ENCODE peak calls at places on chromosomes 5 and 9, in ten cellular contexts. A is breast epithelium, U is right lobe of liver, N is tibial nerve, H is spleen, L is colonic mucosa, D is IMR-90, K is ovary, J is left lung, T is psoas muscle. F is an unnamed sample. For H3K27me3, the result is how much of the 10 kb centered on the place peaks cover.

GRCh38 chr5:8686707-8687106 is 817.8 kb downstream of the MTRR start:
- DNase-seq in A (no peak), J (no peak), L (no peak), H (no peak), U (no peak), D (peak), T (no peak), K (no peak), N (no peak), F (no peak)

GRCh38 chr5:139017624-139018023 is 142.5 kb upstream of the LRRTM2 start:
- DNase-seq in H (no peak), J (no peak), N (no peak), A (no peak), K (no peak), U (no peak), D (no peak), T (no peak), L (no peak), F (no peak)

GRCh38 chr5:157820593-157821252 is 38.2 kb downstream of the CLINT1 start:
- DNase-seq in N (no peak), T (no peak), K (no peak), A (no peak), U (no peak), D (peak), J (no peak), H (no peak), L (peak), F (no peak)

GRCh38 chr5:39340486-39340885 is 23.8 kb downstream of the C9 start:
- DNase-seq in T (no peak), L (no peak), J (no peak), H (no peak), D (no peak), N (no peak), U (no peak), K (no peak), A (no peak), F (no peak)

GRCh38 chr9:96139592-96140251 is 162.3 kb downstream of the HSD17B3 start:
- DNase-seq in T (no peak), D (peak), L (peak), H (no peak), K (peak), N (peak), J (no peak), A (no peak), U (no peak), F (peak)

GRCh38 chr5:3161672-3162071 is 410.2 kb upstream of the IRX2 start:
- DNase-seq in H (no peak), A (no peak), K (no peak), L (no peak), U (no peak), D (no peak), J (no peak), T (no peak), N (no peak), F (no peak)

GRCh38 chr5:164934561-164934960 is 1429.1 kb downstream of the MAT2B start:
- DNase-seq in A (no peak), H (no peak), D (no peak), K (no peak), L (no peak), T (no peak), J (no peak), U (no peak), N (no peak), F (no peak)

GRCh38 chr5:169694221-169694620 is 57.1 kb downstream of the DOCK2 start:
- DNase-seq in T (no peak), D (peak), U (no peak), A (no peak), H (no peak), N (no peak), J (no peak), K (no peak), L (no peak), F (no peak)

GRCh38 chr9:23563497-23563896 is 262.5 kb downstream of the ELAVL2 start:
- DNase-seq in J (no peak), N (no peak), D (no peak), U (no peak), L (no peak), K (no peak), H (no peak), T (no peak), A (no peak), F (no peak)

GRCh38 chr5:125348221-125348692 is 601.8 kb upstream of the ZNF608 start:
- DNase-seq in U (no peak), K (no peak), D (no peak), N (peak), L (no peak), H (no peak), J (no peak), T (peak), A (no peak), F (peak)

GRCh38 chr5:21219966-21220365 is 1232.0 kb upstream of the CDH18 start:
- DNase-seq in U (no peak), T (no peak), H (no peak), D (no peak), K (no peak), A (no peak), J (no peak), N (no peak), L (no peak), F (no peak)

GRCh38 chr5:147373328-147373727 is 136.5 kb downstream of the DPYSL3 start:
- DNase-seq in N (no peak), L (no peak), J (no peak), H (no peak), U (no peak), D (no peak), K (no peak), A (no peak), T (no peak), F (no peak)

GRCh38 chr5:96257904-96258303 is 175.1 kb downstream of the PCSK1 start:
- DNase-seq in L (no peak), K (no peak), N (no peak), H (no peak), J (no peak), A (no peak), U (no peak), D (peak), T (no peak), F (no peak)

GRCh38 chr5:9562101-9562500 is 16.2 kb upstream of the SEMA5A start:
- DNase-seq in H (no peak), U (no peak), J (no peak), L (no peak), K (no peak), A (no peak), D (no peak), T (no peak), N (no peak), F (no peak)

GRCh38 chr5:177296581-177296980 is 6.9 kb downstream of the RAB24 start:
- DNase-seq in T (no peak), L (no peak), K (no peak), A (no peak), J (peak), H (peak), N (no peak), U (no peak), D (no peak), F (no peak)

GRCh38 chr5:96243203-96243602 is 189.8 kb downstream of the PCSK1 start:
- DNase-seq in D (peak), T (no peak), K (no peak), A (no peak), J (no peak), U (no peak), N (no peak), H (no peak), L (no peak), F (no peak)

GRCh38 chr9:36798350-36799065 is 225.8 kb downstream of the MELK start:
- DNase-seq in N (no peak), J (no peak), T (no peak), K (no peak), A (no peak), L (no peak), U (no peak), D (no peak), H (no peak), F (no peak)

GRCh38 chr5:7849531-7850240 is 1.2 kb downstream of the CFAP90 start:
- DNase-seq in N (no peak), T (no peak), L (no peak), A (no peak), U (no peak), K (peak), D (no peak), H (no peak), J (peak), F (no peak)

GRCh38 chr5:87906962-87907361 is 361.7 kb downstream of the TMEM161B start:
- DNase-seq in L (no peak), T (no peak), K (no peak), A (no peak), J (no peak), N (no peak), H (no peak), U (no peak), D (no peak), F (no peak)

GRCh38 chr9:74498616-74499095 is 1.5 kb downstream of the RORB start:
- DNase-seq in D (no peak), A (no peak), J (no peak), H (no peak), T (peak), L (no peak), U (no peak), K (no peak), N (no peak), F (no peak)

GRCh38 chr5:32753051-32753450 is 41.9 kb downstream of the NPR3 start:
- DNase-seq in K (no peak), H (no peak), L (no peak), N (no peak), A (no peak), D (peak), J (no peak), T (no peak), U (no peak), F (no peak)

GRCh38 chr9:4769321-4770080 is 23.2 kb upstream of the RCL1 start:
- DNase-seq in D (peak), U (no peak), J (no peak), K (no peak), H (no peak), T (no peak), N (no peak), L (no peak), A (no peak), F (no peak)

GRCh38 chr9:83583151-83584014 is 39.6 kb upstream of the IDNK start:
- DNase-seq in H (no peak), T (no peak), L (peak), U (peak), N (peak), K (peak), J (no peak), A (peak), D (peak), F (peak)

GRCh38 chr9:128611600-128612394 is 44.9 kb downstream of the DYNC2I2 start:
- DNase-seq in H (peak), A (no peak), K (no peak), D (no peak), U (peak), L (no peak), T (no peak), J (peak), N (no peak), F (no peak)

GRCh38 chr5:178349147-178349527 is 116.5 kb upstream of the PHYKPL start:
- DNase-seq in J (no peak), H (no peak), A (no peak), T (peak), U (no peak), L (no peak), K (no peak), N (no peak), D (no peak), F (no peak)

GRCh38 chr9:136538599-136539426 is 7.0 kb downstream of the NOTCH1 start:
- DNase-seq in L (peak), H (peak), K (no peak), U (no peak), T (no peak), J (no peak), A (no peak), N (no peak), D (no peak), F (no peak)

GRCh38 chr9:136631038-136632000 is 31.4 kb upstream of the EGFL7 start:
- DNase-seq in A (peak), N (peak), U (peak), T (peak), H (peak), D (peak), L (peak), J (peak), K (peak), F (peak)

GRCh38 chr5:59483971-59484472 is 409.5 kb downstream of the PDE4D start:
- DNase-seq in J (no peak), L (no peak), A (no peak), D (peak), K (no peak), T (no peak), U (no peak), H (no peak), N (no peak), F (no peak)

GRCh38 chr5:72552041-72552557 is 44.9 kb upstream of the ZNF366 start:
- DNase-seq in N (no peak), J (no peak), A (no peak), U (no peak), H (no peak), K (no peak), D (peak), L (no peak), T (no peak), F (no peak)

GRCh38 chr5:120794121-120794520 is 330.0 kb downstream of the PRR16 start:
- DNase-seq in A (no peak), T (no peak), L (no peak), N (no peak), J (no peak), K (no peak), H (no peak), D (peak), U (no peak), F (no peak)

GRCh38 chr5:170971-171800 is 20.1 kb upstream of the LRRC14B start:
- DNase-seq in A (no peak), K (peak), T (peak), U (peak), N (no peak), J (peak), H (peak), L (no peak), D (no peak), F (no peak)

GRCh38 chr5:137607771-137608170 is 108.6 kb upstream of the SPOCK1 start:
- DNase-seq in J (no peak), A (no peak), L (no peak), U (no peak), D (no peak), K (no peak), T (no peak), N (no peak), H (no peak), F (no peak)

GRCh38 chr5:155342956-155343355 is 329.4 kb downstream of the KIF4B start:
- DNase-seq in T (no peak), J (no peak), A (no peak), H (no peak), D (no peak), L (no peak), N (no peak), U (no peak), K (no peak), F (no peak)

GRCh38 chr5:175803736-175804480 is 67.5 kb upstream of the CPLX2 start:
- DNase-seq in A (no peak), K (no peak), D (no peak), T (no peak), J (no peak), N (no peak), H (no peak), L (no peak), U (no peak), F (no peak)

GRCh38 chr9:132894857-132895846 is 16.5 kb downstream of the SPACA9 start:
- DNase-seq in K (no peak), D (no peak), N (no peak), H (no peak), T (no peak), L (no peak), J (no peak), U (no peak), A (no peak), F (no peak)

GRCh38 chr9:113397077-113397696 is 3.9 kb downstream of the ALAD start:
- DNase-seq in H (no peak), L (peak), N (no peak), K (no peak), A (no peak), J (no peak), T (no peak), U (no peak), D (no peak), F (no peak)

GRCh38 chr5:77390795-77391194 is 101.3 kb downstream of the WDR41 start:
- DNase-seq in T (no peak), H (no peak), N (no peak), D (peak), J (no peak), U (peak), L (no peak), A (no peak), K (no peak), F (no peak)

GRCh38 chr5:123700624-123701023 is 188.6 kb downstream of the CSNK1G3 start:
- DNase-seq in H (no peak), K (no peak), U (no peak), N (no peak), J (no peak), A (peak), T (no peak), D (peak), L (no peak), F (no peak)

GRCh38 chr9:120886490-120886967 is 9.5 kb upstream of the PHF19 start:
- DNase-seq in T (peak), H (no peak), A (no peak), U (no peak), K (no peak), D (peak), L (no peak), J (no peak), N (no peak), F (peak)

DNA sequence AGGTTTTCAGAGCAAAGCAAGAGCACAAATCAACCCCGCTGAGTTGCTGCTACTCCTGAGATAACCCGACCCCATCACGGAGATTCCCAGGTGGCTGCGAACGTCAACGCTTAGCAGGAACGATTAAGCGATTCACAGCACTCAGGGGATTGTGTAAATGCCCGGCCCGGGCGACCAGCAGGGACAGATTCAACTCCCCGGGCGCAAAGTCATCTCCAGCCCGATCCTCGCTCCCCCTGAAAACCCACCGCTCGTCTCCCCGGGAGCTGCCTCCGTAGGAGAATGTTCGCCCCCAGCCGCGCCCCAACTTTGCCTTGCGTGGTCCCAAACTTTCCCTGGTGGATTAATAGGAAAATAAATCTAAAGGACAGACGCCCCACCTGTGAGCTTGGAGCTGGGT is 685 bp downstream of the SLC24A2 start:
- DNase-seq in J (peak), A (no peak), D (no peak), H (no peak), U (no peak), T (no peak), K (no peak), N (no peak), L (no peak), F (no peak)
- H3K27me3 ChIP-seq in J (under half), A (under half), D (under half), H (under half), U (under half), T (under half), K (under half), N (under half), L (under half), F (under half)

DNA sequence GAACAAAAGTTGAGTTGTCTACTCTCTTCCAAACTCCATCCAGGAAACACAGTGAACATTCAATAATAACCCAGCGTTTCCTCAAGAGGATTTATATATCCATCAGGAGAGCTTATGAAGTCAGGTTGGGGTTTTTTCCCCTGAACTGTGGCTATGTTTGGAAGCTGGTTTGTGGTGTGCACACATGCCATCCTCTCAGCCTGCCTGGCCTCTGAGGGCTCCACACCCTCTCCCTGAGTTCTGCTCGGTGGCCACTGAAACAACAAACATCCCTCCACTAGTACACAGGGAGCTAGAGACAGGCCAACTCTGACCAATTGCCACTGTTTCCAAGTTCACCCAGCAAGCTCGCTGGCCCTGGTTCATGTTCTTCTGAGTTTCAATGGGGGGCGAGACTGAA is 35.7 kb downstream of the SMIM23 start:
- DNase-seq in J (no peak), D (no peak), T (no peak), U (no peak), L (no peak), N (no peak), H (peak), K (no peak), A (no peak), F (no peak)
- H3K27me3 ChIP-seq in J (under half), D (under half), T (under half), U (under half), L (under half), N (under half), H (under half), K (under half), A (under half), F (under half)

GRCh38 chr9:34563262-34563661 is 26.3 kb downstream of the CNTFR start:
- DNase-seq in T (no peak), H (no peak), J (no peak), N (no peak), L (no peak), K (no peak), U (no peak), A (no peak), D (no peak), F (no peak)
- H3K27me3 ChIP-seq in T (under half), H (under half), J (half or more), N (under half), L (under half), K (under half), U (under half), A (under half), D (half or more), F (under half)

DNA sequence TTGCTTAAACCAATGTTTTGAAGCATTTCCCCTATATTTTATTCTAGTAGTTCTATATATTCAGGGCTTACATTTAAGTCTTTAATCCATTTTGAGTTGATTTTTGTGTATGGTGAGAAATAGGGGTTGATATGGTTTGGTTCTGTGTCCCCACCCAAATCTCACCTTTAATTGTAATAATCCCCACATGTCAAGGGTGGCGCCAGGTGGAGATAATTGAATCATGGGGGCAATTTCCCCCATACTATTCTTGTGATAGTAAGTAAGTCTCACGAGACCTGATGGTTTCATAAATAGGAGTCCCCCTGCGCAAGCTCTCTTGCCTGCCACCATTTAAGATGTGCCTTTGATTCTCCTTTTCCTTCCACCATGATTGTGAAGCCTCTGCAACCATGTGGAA is 92.2 kb upstream of the TBC1D2 start:
- DNase-seq in A (no peak), K (no peak), N (no peak), J (no peak), L (no peak), T (no peak), D (no peak), H (no peak), U (no peak), F (no peak)
- H3K27me3 ChIP-seq in A (under half), K (under half), N (under half), J (under half), L (under half), T (under half), D (under half), H (under half), U (under half), F (under half)

GRCh38 chr9:86410281-86410680 is 56.1 kb upstream of the TUT7 start:
- DNase-seq in H (no peak), U (no peak), K (no peak), A (no peak), N (no peak), D (peak), T (no peak), L (no peak), J (no peak), F (no peak)
- H3K27me3 ChIP-seq in H (under half), U (under half), K (under half), A (under half), N (under half), D (under half), T (under half), L (under half), J (under half), F (under half)

DNA sequence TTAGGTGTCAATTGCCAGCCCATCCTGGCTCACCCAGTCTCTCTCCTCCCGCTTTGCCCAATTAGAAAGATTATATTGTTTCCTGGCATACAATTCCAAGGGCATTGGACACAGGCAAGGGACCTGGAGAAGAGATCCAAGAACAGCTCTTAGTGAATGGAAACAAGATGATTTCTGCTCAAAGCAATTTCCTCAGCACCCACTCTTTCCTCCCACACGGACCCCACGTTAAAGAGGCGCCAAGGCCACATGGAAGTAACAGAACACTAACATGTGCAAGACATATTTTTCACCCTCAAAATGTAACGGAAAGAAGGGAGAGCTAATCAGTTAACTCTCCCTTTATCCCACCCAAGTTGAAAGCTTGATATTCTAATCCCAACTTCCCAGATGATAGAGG is 111.2 kb downstream of the LHFPL2 start:
- DNase-seq in N (no peak), D (no peak), T (no peak), J (no peak), K (no peak), U (peak), A (no peak), L (no peak), H (no peak), F (no peak)
- H3K27me3 ChIP-seq in N (under half), D (under half), T (under half), J (under half), K (under half), U (under half), A (under half), L (under half), H (under half), F (under half)

GRCh38 chr5:148720257-148720656 is 65.9 kb upstream of the HTR4 start:
- DNase-seq in L (no peak), N (no peak), H (no peak), J (no peak), D (no peak), K (no peak), T (no peak), A (no peak), U (no peak), F (no peak)
- H3K27me3 ChIP-seq in L (under half), N (under half), H (under half), J (under half), D (under half), K (under half), T (under half), A (under half), U (under half), F (under half)

F was measured in gastrocnemius medialis.